ENCODE peak calls at places on chromosomes 1 and 21, in five cellular contexts. One of them, this sample, is unnamed.

GRCh38 chr1:94836891-94837290 is 16.7 kb downstream of the SLC44A3 start:
- DNase-seq in ovary: no peak
- DNase-seq in A549: no peak
- DNase-seq in H1: no peak
- DNase-seq in stomach: no peak
- DNase-seq in this sample: no peak

GRCh38 chr1:203492486-203493130 is 1.3 kb upstream of the OPTC start:
- DNase-seq in ovary: no peak
- DNase-seq in A549: no peak
- DNase-seq in H1: no peak
- DNase-seq in stomach: no peak
- DNase-seq in this sample: no peak

GRCh38 chr21:41643246-41643966 is 123.4 kb downstream of the RIPK4 start:
- DNase-seq in ovary: no peak
- DNase-seq in A549: no peak
- DNase-seq in H1: no peak
- DNase-seq in stomach: no peak
- DNase-seq in this sample: no peak

GRCh38 chr1:2347409-2347785 is 44.0 kb downstream of the MORN1 start:
- DNase-seq in ovary: no peak
- DNase-seq in A549: no peak
- DNase-seq in H1: no peak
- DNase-seq in stomach: no peak
- DNase-seq in this sample: no peak

GRCh38 chr21:35244514-35244913 is 195.4 kb upstream of the RUNX1 start:
- DNase-seq in ovary: no peak
- DNase-seq in A549: no peak
- DNase-seq in H1: no peak
- DNase-seq in stomach: peak; percentile 55
- DNase-seq in this sample: no peak

GRCh38 chr1:37449936-37450335 is 24.4 kb upstream of the ZC3H12A start:
- DNase-seq in ovary: no peak
- DNase-seq in A549: no peak
- DNase-seq in H1: no peak
- DNase-seq in stomach: no peak
- DNase-seq in this sample: no peak

GRCh38 chr1:109615879-109616278 is 3.5 kb downstream of the GNAT2 start:
- DNase-seq in ovary: no peak
- DNase-seq in A549: no peak
- DNase-seq in H1: no peak
- DNase-seq in stomach: no peak
- DNase-seq in this sample: no peak

GRCh38 chr1:223771814-223772770 is 59.8 kb downstream of the CAPN2 start:
- DNase-seq in ovary: peak; percentile 74
- DNase-seq in A549: peak; percentile 58
- DNase-seq in H1: peak; percentile 45
- DNase-seq in stomach: no peak
- DNase-seq in this sample: peak; percentile 39

GRCh38 chr1:160711528-160712311 is at the start of gene CD48:
- DNase-seq in ovary: no peak
- DNase-seq in A549: no peak
- DNase-seq in H1: no peak
- DNase-seq in stomach: no peak
- DNase-seq in this sample: no peak

GRCh38 chr1:164780863-164781262 is 221.9 kb downstream of the PBX1 start:
- DNase-seq in ovary: no peak
- DNase-seq in A549: peak; percentile 34
- DNase-seq in H1: no peak
- DNase-seq in stomach: no peak
- DNase-seq in this sample: no peak

GRCh38 chr1:203274603-203275381 is 30.5 kb upstream of the BTG2 start:
- DNase-seq in ovary: peak; percentile 28
- DNase-seq in A549: no peak
- DNase-seq in H1: no peak
- DNase-seq in stomach: no peak
- DNase-seq in this sample: no peak

GRCh38 chr21:43703068-43703880 is 15.7 kb upstream of the PDXK start:
- DNase-seq in ovary: no peak
- DNase-seq in A549: no peak
- DNase-seq in H1: peak; percentile 67
- DNase-seq in stomach: peak; percentile 80
- DNase-seq in this sample: no peak

GRCh38 chr21:35528109-35529042 is 479.3 kb upstream of the RUNX1 start:
- DNase-seq in ovary: peak; percentile 36
- DNase-seq in A549: no peak
- DNase-seq in H1: no peak
- DNase-seq in stomach: no peak
- DNase-seq in this sample: no peak

GRCh38 chr1:27609210-27609555 is 5.2 kb upstream of the AHDC1 start:
- DNase-seq in ovary: no peak
- DNase-seq in A549: no peak
- DNase-seq in H1: no peak
- DNase-seq in stomach: no peak
- DNase-seq in this sample: no peak

GRCh38 chr1:37890378-37891014 is 31.1 kb upstream of the MTF1 start:
- DNase-seq in ovary: no peak
- DNase-seq in A549: peak; percentile 14
- DNase-seq in H1: no peak
- DNase-seq in stomach: no peak
- DNase-seq in this sample: no peak

GRCh38 chr1:71658295-71658694 is 577.5 kb upstream of the ZRANB2 start:
- DNase-seq in ovary: no peak
- DNase-seq in A549: no peak
- DNase-seq in H1: no peak
- DNase-seq in stomach: no peak
- DNase-seq in this sample: no peak

GRCh38 chr1:70003509-70003908 is 201.9 kb downstream of the LRRC40 start:
- DNase-seq in ovary: no peak
- DNase-seq in A549: no peak
- DNase-seq in H1: no peak
- DNase-seq in stomach: no peak
- DNase-seq in this sample: no peak

GRCh38 chr1:155947292-155947691 is 5.9 kb downstream of the RXFP4 start:
- DNase-seq in ovary: no peak
- DNase-seq in A549: no peak
- DNase-seq in H1: no peak
- DNase-seq in stomach: no peak
- DNase-seq in this sample: no peak

GRCh38 chr1:49331066-49331852 is 554.6 kb upstream of the BEND5 start:
- DNase-seq in ovary: no peak
- DNase-seq in A549: no peak
- DNase-seq in H1: no peak
- DNase-seq in stomach: no peak
- DNase-seq in this sample: no peak

GRCh38 chr21:46056450-46056903 is 41.4 kb upstream of the COL6A2 start:
- DNase-seq in ovary: peak; percentile 95
- DNase-seq in A549: no peak
- DNase-seq in H1: peak; percentile 52
- DNase-seq in stomach: peak; percentile 44
- DNase-seq in this sample: peak; percentile 58

GRCh38 chr1:204188959-204189639 is 7.2 kb downstream of the KISS1 start:
- DNase-seq in ovary: no peak
- DNase-seq in A549: no peak
- DNase-seq in H1: no peak
- DNase-seq in stomach: no peak
- DNase-seq in this sample: no peak

GRCh38 chr21:26374817-26375216 is 198.3 kb downstream of the CYYR1 start:
- DNase-seq in ovary: no peak
- DNase-seq in A549: no peak
- DNase-seq in H1: no peak
- DNase-seq in stomach: no peak
- DNase-seq in this sample: no peak

GRCh38 chr1:16920951-16921350 is 780 bp upstream of the CROCC start:
- DNase-seq in ovary: no peak
- DNase-seq in A549: no peak
- DNase-seq in H1: no peak
- DNase-seq in stomach: no peak
- DNase-seq in this sample: no peak

GRCh38 chr1:107138767-107139445 is 1.9 kb upstream of the NTNG1 start:
- DNase-seq in ovary: no peak
- DNase-seq in A549: no peak
- DNase-seq in H1: no peak
- DNase-seq in stomach: no peak
- DNase-seq in this sample: no peak

GRCh38 chr1:116832268-116832931 is 77.3 kb upstream of the PTGFRN start:
- DNase-seq in ovary: no peak
- DNase-seq in A549: no peak
- DNase-seq in H1: no peak
- DNase-seq in stomach: no peak
- DNase-seq in this sample: no peak

GRCh38 chr1:223815020-223815853 is 30.5 kb downstream of the TP53BP2 start:
- DNase-seq in ovary: no peak
- DNase-seq in A549: no peak
- DNase-seq in H1: no peak
- DNase-seq in stomach: no peak
- DNase-seq in this sample: no peak

GRCh38 chr1:48093696-48094518 is 96.7 kb upstream of the TRABD2B start:
- DNase-seq in ovary: peak; percentile 32
- DNase-seq in A549: peak; percentile 76
- DNase-seq in H1: peak; percentile 95
- DNase-seq in stomach: peak; percentile 91
- DNase-seq in this sample: peak; percentile 27

GRCh38 chr1:170470121-170470520 is 61.8 kb upstream of the GORAB start:
- DNase-seq in ovary: no peak
- DNase-seq in A549: no peak
- DNase-seq in H1: no peak
- DNase-seq in stomach: no peak
- DNase-seq in this sample: no peak

GRCh38 chr1:151494741-151495281 is 16.4 kb upstream of the CGN start:
- DNase-seq in ovary: no peak
- DNase-seq in A549: no peak
- DNase-seq in H1: no peak
- DNase-seq in stomach: no peak
- DNase-seq in this sample: no peak

GRCh38 chr1:42822833-42823392 is 5.7 kb upstream of the SVBP start:
- DNase-seq in ovary: no peak
- DNase-seq in A549: no peak
- DNase-seq in H1: no peak
- DNase-seq in stomach: no peak
- DNase-seq in this sample: no peak

GRCh38 chr21:42565886-42566523 is 52.4 kb downstream of the SLC37A1 start:
- DNase-seq in ovary: peak; percentile 7
- DNase-seq in A549: no peak
- DNase-seq in H1: no peak
- DNase-seq in stomach: peak; percentile 21
- DNase-seq in this sample: no peak

GRCh38 chr1:210231846-210232523 is 611 bp upstream of the SERTAD4 start:
- DNase-seq in ovary: peak; percentile 44
- DNase-seq in A549: no peak
- DNase-seq in H1: no peak
- DNase-seq in stomach: no peak
- DNase-seq in this sample: no peak

GRCh38 chr1:27967884-27968466 is 8.2 kb downstream of the XKR8 start:
- DNase-seq in ovary: no peak
- DNase-seq in A549: no peak
- DNase-seq in H1: no peak
- DNase-seq in stomach: no peak
- DNase-seq in this sample: no peak

GRCh38 chr1:3111616-3112021 is 42.6 kb downstream of the PRDM16 start:
- DNase-seq in ovary: no peak
- DNase-seq in A549: no peak
- DNase-seq in H1: no peak
- DNase-seq in stomach: no peak
- DNase-seq in this sample: no peak

GRCh38 chr1:239558992-239559391 is 172.6 kb downstream of the CHRM3 start:
- DNase-seq in ovary: no peak
- DNase-seq in A549: no peak
- DNase-seq in H1: no peak
- DNase-seq in stomach: no peak
- DNase-seq in this sample: no peak

GRCh38 chr1:119742193-119742592 is 26.5 kb downstream of the HMGCS2 start:
- DNase-seq in ovary: no peak
- DNase-seq in A549: no peak
- DNase-seq in H1: no peak
- DNase-seq in stomach: no peak
- DNase-seq in this sample: no peak

GRCh38 chr1:57911427-57911826 is 487.6 kb upstream of the DAB1 start:
- DNase-seq in ovary: no peak
- DNase-seq in A549: no peak
- DNase-seq in H1: no peak
- DNase-seq in stomach: no peak
- DNase-seq in this sample: no peak
- H3K27ac ChIP-seq in ovary: no peak overlapping the region
- H3K27ac ChIP-seq in A549: no peak overlapping the region
- H3K27ac ChIP-seq in H1: no peak overlapping the region
- H3K27ac ChIP-seq in stomach: no peak overlapping the region
- H3K27ac ChIP-seq in this sample: no peak overlapping the region

GRCh38 chr1:232557661-232558260 is 72.2 kb downstream of the SIPA1L2 start:
- DNase-seq in ovary: no peak
- DNase-seq in A549: no peak
- DNase-seq in H1: no peak
- DNase-seq in stomach: no peak
- DNase-seq in this sample: no peak
- TF ChIP-seq EP300 in ovary: no peak
- TF ChIP-seq EP300 in A549: no peak
- TF ChIP-seq EP300 in H1: no peak
- TF ChIP-seq EP300 in stomach: no peak
- TF ChIP-seq EP300 in this sample: no peak

GRCh38 chr1:61618193-61618592 is 106.7 kb downstream of the TM2D1 start:
- DNase-seq in ovary: no peak
- DNase-seq in A549: no peak
- DNase-seq in H1: no peak
- DNase-seq in stomach: no peak
- DNase-seq in this sample: no peak
- H3K27ac ChIP-seq in ovary: no peak overlapping the region
- H3K27ac ChIP-seq in A549: no peak overlapping the region
- H3K27ac ChIP-seq in H1: no peak overlapping the region
- H3K27ac ChIP-seq in stomach: no peak overlapping the region
- H3K27ac ChIP-seq in this sample: no peak overlapping the region

DNA sequence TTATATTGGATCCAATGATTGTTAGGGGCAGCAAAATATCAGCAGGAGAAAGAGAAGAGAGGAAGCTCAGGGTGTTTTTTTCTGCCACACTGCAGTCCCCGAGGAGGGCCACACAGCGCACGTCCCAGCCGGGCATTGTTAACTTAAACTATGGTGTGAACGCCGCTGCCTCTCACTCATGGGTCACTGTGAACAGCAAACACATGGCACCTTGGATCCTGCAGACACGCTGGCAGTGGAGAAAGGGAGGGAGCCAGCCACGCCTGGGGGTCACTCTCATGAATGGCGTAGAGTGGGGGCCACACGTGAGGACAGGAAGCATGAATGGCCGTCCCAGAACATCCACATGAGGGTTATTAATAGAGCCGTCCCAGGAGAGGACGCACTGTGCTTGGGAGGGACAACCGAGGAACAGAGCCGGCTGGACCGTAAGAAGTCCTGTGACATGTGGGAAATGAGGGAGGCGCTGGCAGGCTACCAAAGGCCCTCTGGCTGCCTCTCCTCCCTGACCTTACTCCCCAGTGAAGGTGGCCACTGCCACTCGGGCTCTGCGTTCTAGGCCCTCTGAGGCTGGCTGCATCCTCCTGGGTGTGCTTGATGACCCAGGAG is 15.3 kb upstream of the NPPB start:
- DNase-seq in ovary: no peak
- DNase-seq in A549: no peak
- DNase-seq in H1: no peak
- DNase-seq in stomach: no peak
- DNase-seq in this sample: no peak
- TF ChIP-seq EP300 in ovary: no peak
- TF ChIP-seq EP300 in A549: no peak
- TF ChIP-seq EP300 in H1: no peak
- TF ChIP-seq EP300 in stomach: peak; percentile 51
- TF ChIP-seq EP300 in this sample: peak; percentile 68

This sample was measured in tibial nerve.